ENCODE peak calls at places on chromosomes 3 and 15, in five cellular contexts. N, H, W, D and C are unnamed samples.

GRCh38 chr15:70856884-70857546 is 3.1 kb upstream of the LARP6 start:
- DNase-seq in W (no peak), D (peak; percentile 77), H (peak; percentile 92), N (no peak), C (no peak)

GRCh38 chr3:159619341-159619885 is 369.2 kb upstream of the IL12A start:
- DNase-seq in N (no peak), W (no peak), H (peak; percentile 55), D (no peak), C (no peak)

GRCh38 chr3:8516783-8517182 is 15.2 kb downstream of the LMCD1 start:
- DNase-seq in N (no peak), W (no peak), H (no peak), D (no peak), C (no peak)

GRCh38 chr15:47731230-47731629 is 13.9 kb downstream of the SEMA6D start:
- DNase-seq in D (no peak), W (no peak), N (no peak), H (no peak), C (no peak)

GRCh38 chr3:146454796-146455195 is 14.6 kb downstream of the PLSCR2 start:
- DNase-seq in W (no peak), D (no peak), N (no peak), H (no peak), C (no peak)

GRCh38 chr15:86541540-86541939 is 461.9 kb downstream of the AGBL1 start:
- DNase-seq in W (no peak), D (no peak), N (no peak), H (no peak), C (no peak)

GRCh38 chr3:14439501-14440167 is 37.2 kb downstream of the SLC6A6 start:
- DNase-seq in N (no peak), W (no peak), D (peak; percentile 84), H (peak; percentile 64), C (peak; percentile 68)

GRCh38 chr15:72127724-72128322 is 9.6 kb downstream of the SENP8 start:
- DNase-seq in H (no peak), D (no peak), N (no peak), W (no peak), C (no peak)

GRCh38 chr3:73624363-73625123 is at the start of gene PDZRN3:
- DNase-seq in W (no peak), H (peak; percentile 33), D (peak; percentile 82), N (peak; percentile 49), C (no peak)

GRCh38 chr3:45976191-45977091 is 19.2 kb downstream of the FYCO1 start:
- DNase-seq in N (no peak), H (no peak), D (no peak), W (no peak), C (no peak)

GRCh38 chr3:29610781-29611180 is 329.9 kb downstream of the RBMS3 start:
- DNase-seq in W (no peak), D (no peak), H (no peak), N (no peak), C (no peak)

GRCh38 chr3:154060606-154061380 is 60.4 kb upstream of the ARHGEF26 start:
- DNase-seq in N (no peak), H (no peak), W (no peak), D (no peak), C (no peak)

GRCh38 chr3:168029705-168030104 is 66.0 kb downstream of the GOLIM4 start:
- DNase-seq in D (no peak), H (no peak), W (no peak), N (no peak), C (no peak)

GRCh38 chr3:108035751-108036150 is 55.1 kb downstream of the CD47 start:
- DNase-seq in W (no peak), D (no peak), N (no peak), H (peak; percentile 11), C (no peak)

GRCh38 chr15:39270221-39270835 is 310.6 kb upstream of the THBS1 start:
- DNase-seq in H (no peak), W (no peak), D (no peak), N (no peak), C (no peak)

GRCh38 chr3:194933465-194933864 is 247.8 kb downstream of the FAM43A start:
- DNase-seq in W (no peak), D (no peak), H (no peak), N (no peak), C (no peak)

GRCh38 chr3:50132421-50133282 is 22.5 kb upstream of the SEMA3F start:
- DNase-seq in W (no peak), D (no peak), N (no peak), H (no peak), C (no peak)

GRCh38 chr3:197117107-197117506 is 87.5 kb upstream of the MELTF start:
- DNase-seq in W (no peak), N (no peak), D (no peak), H (no peak), C (no peak)

GRCh38 chr3:134366928-134367352 is 7.3 kb downstream of the AMOTL2 start:
- DNase-seq in H (no peak), D (peak; percentile 77), W (no peak), N (no peak), C (no peak)

GRCh38 chr15:51192560-51193280 is 98.0 kb upstream of the TNFAIP8L3 start:
- DNase-seq in N (peak; percentile 91), W (peak; percentile 17), D (peak; percentile 92), H (peak; percentile 93), C (peak; percentile 57)

GRCh38 chr3:119314821-119315220 is 20.6 kb downstream of the ARHGAP31 start:
- DNase-seq in N (no peak), H (no peak), D (no peak), W (peak; percentile 55), C (no peak)

GRCh38 chr15:35874260-35874905 is 328.4 kb upstream of the DPH6 start:
- DNase-seq in H (peak; percentile 72), D (no peak), W (peak; percentile 4), N (no peak), C (no peak)

GRCh38 chr15:49471733-49472132 is 48.7 kb downstream of the FGF7 start:
- DNase-seq in N (no peak), H (no peak), D (no peak), W (no peak), C (no peak)

GRCh38 chr3:151305081-151305777 is 11.4 kb downstream of the GPR87 start:
- DNase-seq in N (peak; percentile 13), W (no peak), D (peak; percentile 35), H (peak; percentile 97), C (no peak)

GRCh38 chr15:25829075-25829474 is 34.1 kb downstream of the ATP10A start:
- DNase-seq in H (no peak), D (no peak), W (no peak), N (no peak), C (no peak)

GRCh38 chr3:188365978-188366698 is 212.2 kb downstream of the LPP start:
- DNase-seq in D (no peak), W (no peak), N (no peak), H (no peak), C (no peak)

GRCh38 chr3:99941211-99941610 is 123.5 kb downstream of the CMSS1 start:
- DNase-seq in D (no peak), N (no peak), W (no peak), H (no peak), C (no peak)

GRCh38 chr3:74768010-74768409 is 153.6 kb upstream of the CNTN3 start:
- DNase-seq in D (no peak), H (no peak), W (no peak), N (no peak), C (no peak)

GRCh38 chr3:5473471-5473870 is 286.0 kb downstream of the EDEM1 start:
- DNase-seq in D (no peak), W (no peak), H (no peak), N (no peak), C (no peak)

GRCh38 chr15:39171944-39172368 is 408.9 kb upstream of the THBS1 start:
- DNase-seq in W (peak; percentile 21), N (no peak), D (no peak), H (peak; percentile 96), C (peak; percentile 65)

GRCh38 chr3:101509276-101509675 is 3.7 kb downstream of the SENP7 start:
- DNase-seq in D (no peak), H (no peak), N (no peak), W (no peak), C (no peak)

GRCh38 chr3:173465112-173465511 is 67.6 kb downstream of the NLGN1 start:
- DNase-seq in W (peak; percentile 20), N (no peak), H (peak; percentile 74), D (no peak), C (no peak)